ENCODE peak calls at places on chromosomes 13 and 19, in five cellular contexts. S is left cardiac atrium, M is fibroblast of gingiva, I is NCI-H345, P is HEK293T. T is an unnamed sample.

GRCh38 chr19:41860419-41861097 is 503 bp downstream of the RPS19 start:
- DNase-seq in S (peak), M (peak), I (no peak), P (no peak), T (peak)

GRCh38 chr19:34984287-34984686 is 15.8 kb upstream of the GRAMD1A start:
- DNase-seq in S (no peak), M (no peak), I (no peak), P (no peak), T (no peak)

GRCh38 chr19:13073263-13073662 is 29.4 kb downstream of the LYL1 start:
- DNase-seq in S (no peak), M (no peak), I (no peak), P (no peak), T (no peak)

GRCh38 chr13:102587916-102588315 is 8.9 kb upstream of the TPP2 start:
- DNase-seq in S (no peak), M (no peak), I (no peak), P (no peak), T (no peak)

GRCh38 chr13:70842062-70842644 is 733.9 kb upstream of the KLHL1 start:
- DNase-seq in S (no peak), M (no peak), I (no peak), P (no peak), T (no peak)

GRCh38 chr19:4327252-4327876 is 11.3 kb downstream of the STAP2 start:
- DNase-seq in S (peak), M (no peak), I (peak), P (peak), T (peak)

GRCh38 chr13:89401209-89401810 is 1730.1 kb downstream of the SLITRK5 start:
- DNase-seq in S (no peak), M (peak), I (no peak), P (no peak), T (no peak)

GRCh38 chr19:44856438-44857083 is 10.5 kb downstream of the NECTIN2 start:
- DNase-seq in S (peak), M (no peak), I (no peak), P (no peak), T (no peak)

GRCh38 chr19:35959040-35959967 is 23.1 kb downstream of the LRFN3 start:
- DNase-seq in S (peak), M (no peak), I (peak), P (peak), T (peak)

GRCh38 chr19:1377965-1378785 is 5.5 kb upstream of the NDUFS7 start:
- DNase-seq in S (no peak), M (no peak), I (no peak), P (no peak), T (no peak)

GRCh38 chr19:18229474-18229873 is 3.2 kb upstream of the PDE4C start:
- DNase-seq in S (no peak), M (no peak), I (no peak), P (no peak), T (no peak)

GRCh38 chr19:32339988-32340874 is 5.2 kb upstream of the ZNF507 start:
- DNase-seq in S (peak), M (peak), I (peak), P (peak), T (peak)

GRCh38 chr13:46648166-46648607 is 95.2 kb downstream of the LRCH1 start:
- DNase-seq in S (no peak), M (peak), I (peak), P (no peak), T (no peak)

GRCh38 chr13:35930665-35931631 is 200.2 kb downstream of the DCLK1 start:
- DNase-seq in S (no peak), M (no peak), I (no peak), P (no peak), T (no peak)

GRCh38 chr13:32426191-32426980 is 1.5 kb downstream of the N4BP2L1 start:
- DNase-seq in S (no peak), M (no peak), I (no peak), P (no peak), T (no peak)

GRCh38 chr19:13881231-13881691 is 4.3 kb downstream of the NANOS3 start:
- DNase-seq in S (no peak), M (no peak), I (no peak), P (no peak), T (no peak)

GRCh38 chr19:39660661-39661060 is 4.9 kb downstream of the LGALS16 start:
- DNase-seq in S (no peak), M (no peak), I (no peak), P (no peak), T (no peak)

GRCh38 chr13:42129033-42129432 is 80.6 kb downstream of the DGKH start:
- DNase-seq in S (no peak), M (no peak), I (no peak), P (no peak), T (no peak)

GRCh38 chr13:81540777-81541176 is 1199.9 kb upstream of the SPRY2 start:
- DNase-seq in S (no peak), M (no peak), I (no peak), P (no peak), T (no peak)

GRCh38 chr19:4664642-4665041 is 5.5 kb downstream of the MYDGF start:
- DNase-seq in S (no peak), M (no peak), I (no peak), P (no peak), T (no peak)

GRCh38 chr19:38977445-38978314 is 2.1 kb upstream of the FBXO17 start:
- DNase-seq in S (no peak), M (no peak), I (no peak), P (no peak), T (no peak)

GRCh38 chr19:8320564-8321066 is 560 bp downstream of the NDUFA7 start:
- DNase-seq in S (no peak), M (no peak), I (no peak), P (no peak), T (no peak)

GRCh38 chr19:5900976-5901375 is 2.6 kb downstream of the NDUFA11 start:
- DNase-seq in S (no peak), M (no peak), I (no peak), P (no peak), T (no peak)

GRCh38 chr13:40318366-40318765 is 348.1 kb downstream of the FOXO1 start:
- DNase-seq in S (peak), M (no peak), I (peak), P (peak), T (no peak)

GRCh38 chr19:50551034-50551712 is 17.1 kb downstream of the LRRC4B start:
- DNase-seq in S (no peak), M (no peak), I (no peak), P (no peak), T (no peak)

GRCh38 chr19:18230941-18231734 is 4.9 kb upstream of the PDE4C start:
- DNase-seq in S (no peak), M (no peak), I (no peak), P (no peak), T (no peak)

GRCh38 chr13:43111887-43112400 is 88.6 kb downstream of the DNAJC15 start:
- DNase-seq in S (no peak), M (no peak), I (no peak), P (no peak), T (no peak)

GRCh38 chr13:35485451-35485850 is 9.0 kb upstream of the MAB21L1 start:
- DNase-seq in S (no peak), M (no peak), I (no peak), P (no peak), T (no peak)

GRCh38 chr13:44093607-44094583 is 214.2 kb downstream of the LACC1 start:
- DNase-seq in S (no peak), M (peak), I (no peak), P (no peak), T (no peak)

GRCh38 chr13:83223546-83223945 is 658.7 kb downstream of the SLITRK1 start:
- DNase-seq in S (no peak), M (peak), I (no peak), P (no peak), T (no peak)

GRCh38 chr13:98384739-98385138 is 192.2 kb downstream of the STK24 start:
- DNase-seq in S (no peak), M (no peak), I (no peak), P (no peak), T (no peak)